ENCODE peak calls at places on chromosomes 13 and 19, in eight cellular contexts. N, P, V, M, G, D, C and E are unnamed samples.
A peak's percentile ranks its signal among the peaks of the same experiment; 100 is the strongest.

GRCh38 chr13:24270639-24271131 is 38.7 kb upstream of the C1QTNF9 start:
- DNase-seq in N (peak; percentile 62), P (peak; percentile 49), V (peak; percentile 47), M (no peak), G (peak; percentile 79), D (peak; percentile 9), C (peak; percentile 73), E (peak; percentile 39)

GRCh38 chr19:52942371-52943133 is 19.3 kb upstream of the ZNF888 start:
- DNase-seq in N (peak; percentile 98), P (peak; percentile 92), V (peak; percentile 75), M (peak; percentile 96), G (peak; percentile 96), D (peak; percentile 79), C (peak; percentile 96), E (peak; percentile 98)

GRCh38 chr13:33524086-33524485 is 238.5 kb upstream of the STARD13 start:
- DNase-seq in N (no peak), P (no peak), V (peak; percentile 92), M (no peak), G (no peak), D (no peak), C (peak; percentile 18), E (no peak)

GRCh38 chr13:24497742-24498141 is 14.8 kb downstream of the PARP4 start:
- DNase-seq in N (no peak), P (no peak), V (no peak), M (no peak), G (no peak), D (no peak), C (no peak), E (no peak)

GRCh38 chr19:28023064-28023463 is 1189.9 kb downstream of the UQCRFS1 start:
- DNase-seq in N (no peak), P (no peak), V (no peak), M (no peak), G (no peak), D (no peak), C (no peak), E (no peak)

GRCh38 chr13:36244073-36244472 is 29.7 kb upstream of the SOHLH2 start:
- DNase-seq in N (no peak), P (no peak), V (no peak), M (no peak), G (no peak), D (no peak), C (no peak), E (no peak)

GRCh38 chr13:37326319-37326718 is 220.9 kb upstream of the CSNK1A1L start:
- DNase-seq in N (no peak), P (no peak), V (peak; percentile 37), M (no peak), G (no peak), D (no peak), C (no peak), E (no peak)

GRCh38 chr19:8311461-8312260 is 3.5 kb upstream of the CD320 start:
- DNase-seq in N (peak; percentile 70), P (no peak), V (no peak), M (no peak), G (peak; percentile 79), D (no peak), C (peak; percentile 24), E (no peak)

GRCh38 chr13:65584126-65584525 is 1646.0 kb downstream of the PCDH9 start:
- DNase-seq in N (no peak), P (no peak), V (no peak), M (no peak), G (no peak), D (no peak), C (no peak), E (no peak)

GRCh38 chr13:94427313-94427712 is 52.2 kb downstream of the DCT start:
- DNase-seq in N (no peak), P (no peak), V (no peak), M (no peak), G (no peak), D (no peak), C (no peak), E (no peak)

GRCh38 chr13:40622761-40623160 is 43.7 kb downstream of the FOXO1 start:
- DNase-seq in N (no peak), P (no peak), V (no peak), M (no peak), G (no peak), D (no peak), C (no peak), E (no peak)

GRCh38 chr13:28313579-28313978 is 175.2 kb downstream of the PAN3 start:
- DNase-seq in N (no peak), P (no peak), V (peak; percentile 57), M (no peak), G (no peak), D (no peak), C (no peak), E (no peak)

DNA sequence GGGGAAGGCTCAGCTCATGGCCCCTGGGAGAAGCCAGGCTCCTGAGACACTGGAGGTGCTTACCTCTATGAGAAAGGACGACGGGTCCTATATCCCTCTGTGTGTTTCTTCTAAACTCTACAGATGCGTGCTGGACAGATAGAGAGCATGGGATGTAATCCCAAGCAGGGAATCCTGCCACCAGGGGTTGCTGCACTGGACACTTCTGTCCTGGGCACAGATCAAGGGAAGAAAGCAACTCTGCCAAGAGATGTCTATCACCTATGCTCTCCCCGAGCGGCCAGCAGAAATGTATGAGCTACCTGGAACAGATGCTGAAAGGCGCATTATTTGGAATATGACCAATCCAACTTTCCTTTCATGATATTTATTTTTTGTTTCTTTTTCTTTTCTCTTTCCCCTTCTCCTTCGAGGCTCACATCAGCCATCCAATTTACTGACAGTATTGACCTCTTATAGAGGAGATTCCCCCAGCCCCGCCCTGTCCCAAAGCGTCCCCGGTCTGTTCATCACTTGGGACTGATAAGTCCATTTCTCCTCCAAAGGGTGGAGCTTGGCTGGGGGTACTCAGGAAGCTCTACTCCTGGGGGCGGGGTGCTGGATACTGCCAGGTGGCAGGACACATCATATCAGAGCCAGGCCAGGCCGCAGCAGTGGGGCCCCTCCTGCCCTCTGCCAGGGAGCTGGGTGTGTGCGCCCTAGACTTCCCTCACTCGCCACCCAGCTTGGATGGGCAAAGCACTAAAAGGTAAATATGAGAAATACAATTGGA is 34.2 kb downstream of the TSHZ3 start:
- DNase-seq in N (no peak), P (no peak), V (no peak), M (no peak), G (no peak), D (no peak), C (no peak), E (no peak)
- H3K4me1 ChIP-seq in N (peaks cover 22% of the 10 kb centered on the region), P (peaks cover 57% of the 10 kb centered on the region), V (peaks cover 25% of the 10 kb centered on the region), M (peaks cover 6% of the 10 kb centered on the region), G (peaks cover 56% of the 10 kb centered on the region), D (peaks cover 10% of the 10 kb centered on the region), C (peaks cover 4% of the 10 kb centered on the region), E (peaks cover 16% of the 10 kb centered on the region)

GRCh38 chr19:6551607-6552450 is 21.0 kb downstream of the TNFSF9 start:
- DNase-seq in N (peak; percentile 35), P (no peak), V (no peak), M (no peak), G (no peak), D (no peak), C (no peak), E (no peak)
- TF ChIP-seq POLR2A in N (no peak), P (no peak), V (no peak), M (no peak), G (no peak), D (no peak), C (no peak), E (no peak)

GRCh38 chr19:32258167-32258566 is 87.2 kb upstream of the ZNF507 start:
- DNase-seq in N (no peak), P (no peak), V (no peak), M (no peak), G (no peak), D (no peak), C (no peak), E (no peak)

GRCh38 chr19:32257326-32258073 is 87.9 kb upstream of the ZNF507 start:
- DNase-seq in N (no peak), P (no peak), V (no peak), M (no peak), G (no peak), D (no peak), C (no peak), E (no peak)

GRCh38 chr19:32255566-32256295 is 89.7 kb upstream of the ZNF507 start:
- DNase-seq in N (no peak), P (no peak), V (no peak), M (no peak), G (no peak), D (no peak), C (no peak), E (no peak)

GRCh38 chr19:32254128-32254527 is 91.3 kb upstream of the ZNF507 start:
- DNase-seq in N (no peak), P (no peak), V (no peak), M (no peak), G (no peak), D (no peak), C (no peak), E (no peak)

DNA sequence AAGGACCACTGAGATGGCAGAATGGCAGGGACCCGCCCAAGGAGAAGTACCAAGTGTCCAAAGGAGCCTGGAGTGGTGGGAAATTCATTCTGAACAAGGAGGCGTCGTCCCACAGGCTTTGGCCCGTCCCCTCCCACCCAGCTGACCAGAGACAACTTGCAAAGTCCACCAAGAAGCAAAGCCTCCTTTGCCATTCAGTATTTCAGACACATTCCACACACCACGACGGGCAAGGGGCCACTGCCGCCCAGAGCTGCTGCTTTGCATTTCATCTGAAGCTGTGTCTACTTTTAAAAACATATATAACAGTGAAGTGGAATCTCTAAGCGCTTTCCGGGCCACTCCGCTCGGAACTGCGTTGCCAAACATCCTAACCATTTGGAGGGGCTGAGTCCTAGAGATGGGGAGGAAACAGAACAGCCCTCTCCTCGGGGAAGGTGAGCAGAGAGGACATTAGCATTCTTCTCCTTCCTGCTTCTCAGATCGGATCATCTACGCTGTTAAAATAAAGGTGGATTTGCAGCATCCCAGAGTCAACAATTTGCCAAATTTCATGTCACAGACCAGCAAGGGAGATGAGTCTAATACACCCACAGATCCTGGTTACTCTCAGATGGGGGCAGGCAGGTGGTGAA is 89.0 kb upstream of the ZNF507 start:
- DNase-seq in N (no peak), P (no peak), V (no peak), M (no peak), G (no peak), D (no peak), C (no peak), E (no peak)
- H3K27me3 ChIP-seq in N (peaks cover 3% of the 10 kb centered on the region), P (no peaks in the 10 kb centered on the region), V (no peaks in the 10 kb centered on the region), M (no peaks in the 10 kb centered on the region), G (no peaks in the 10 kb centered on the region), D (no peaks in the 10 kb centered on the region), C (no peaks in the 10 kb centered on the region), E (no peaks in the 10 kb centered on the region)

DNA sequence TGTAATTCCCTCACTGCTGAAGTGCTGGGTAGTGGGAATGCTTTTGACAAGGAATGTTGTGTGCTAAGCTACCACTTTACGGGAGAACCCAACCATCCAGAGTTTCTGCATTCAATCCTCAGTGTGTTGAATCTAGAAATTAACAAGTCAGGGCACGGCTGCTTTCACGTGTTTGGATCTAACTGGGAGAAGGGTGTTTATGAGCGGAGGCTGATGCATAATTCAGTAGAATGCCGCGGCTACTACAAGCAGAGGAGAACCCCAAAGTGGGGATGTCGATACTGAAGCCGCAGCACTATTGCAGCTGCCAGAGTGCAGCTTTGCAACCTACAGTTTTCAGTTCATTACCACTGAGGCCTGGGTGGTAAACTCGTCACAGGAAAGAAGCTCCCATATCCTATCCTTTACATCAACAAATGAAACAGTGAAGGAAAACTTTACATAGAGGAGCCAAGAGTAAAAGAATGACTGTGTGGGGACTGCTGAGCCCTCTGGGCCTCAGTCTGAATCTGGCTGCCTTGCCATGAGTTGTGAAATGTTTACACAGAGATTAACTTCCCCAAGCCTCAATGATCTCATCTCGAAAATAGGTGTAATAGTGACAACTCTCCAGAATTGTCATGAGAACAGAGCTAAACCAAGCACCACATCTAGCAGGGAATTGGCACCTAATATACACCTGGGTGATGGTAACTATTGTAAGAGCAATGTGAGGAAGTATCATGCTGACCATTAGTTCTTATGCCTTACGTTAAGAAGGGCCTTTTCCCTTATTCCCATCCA is 531.7 kb downstream of the MYO16 start:
- DNase-seq in N (no peak), P (no peak), V (no peak), M (no peak), G (no peak), D (no peak), C (no peak), E (no peak)
- H3K4me1 ChIP-seq in N (no peaks in the 10 kb centered on the region), P (peaks cover 9% of the 10 kb centered on the region), V (peaks cover 10% of the 10 kb centered on the region), M (no peaks in the 10 kb centered on the region), G (no peaks in the 10 kb centered on the region), D (peaks cover 22% of the 10 kb centered on the region), C (no peaks in the 10 kb centered on the region), E (no peaks in the 10 kb centered on the region)